ENCODE peak calls at places on chromosome 6, in five cellular contexts. F is HTR-8/SVneo, Z is MCF 10A, I is right cardiac atrium, M is WTC11. K is an unnamed sample.

GRCh38 chr6:90720404-90720803 is 133.5 kb upstream of the MAP3K7 start:
- DNase-seq in Z (no peak), F (no peak), I (no peak), M (no peak), K (peak; percentile 22)

GRCh38 chr6:72553531-72554202 is 68.2 kb upstream of the KCNQ5 start:
- DNase-seq in I (no peak), M (no peak), Z (peak; percentile 80), F (no peak), K (peak; percentile 75)

GRCh38 chr6:37131104-37131959 is 38.6 kb upstream of the PIM1 start:
- DNase-seq in I (peak; percentile 84), M (no peak), F (no peak), Z (peak; percentile 68), K (no peak)

GRCh38 chr6:144330588-144330987 is 45.5 kb downstream of the UTRN start:
- DNase-seq in I (no peak), M (peak; percentile 86), Z (no peak), F (no peak), K (no peak)

GRCh38 chr6:148611213-148611612 is 135.6 kb upstream of the UST start:
- DNase-seq in M (no peak), F (no peak), I (peak; percentile 66), Z (peak; percentile 90), K (peak; percentile 56)

GRCh38 chr6:167793421-167793820 is 33.3 kb upstream of the AFDN start:
- DNase-seq in I (no peak), M (no peak), Z (no peak), F (no peak), K (no peak)

GRCh38 chr6:44428682-44429081 is 41.2 kb downstream of the CDC5L start:
- DNase-seq in M (no peak), I (no peak), Z (no peak), F (no peak), K (no peak)

GRCh38 chr6:131924881-131925474 is 26.2 kb downstream of the CCN2 start:
- DNase-seq in F (peak; percentile 57), M (no peak), Z (peak; percentile 61), I (no peak), K (peak; percentile 74)

GRCh38 chr6:82017316-82017715 is 230.2 kb downstream of the IBTK start:
- DNase-seq in F (peak; percentile 9), I (no peak), M (no peak), Z (peak; percentile 98), K (peak; percentile 62)

GRCh38 chr6:33904050-33904827 is 100.4 kb upstream of the MLN start:
- DNase-seq in Z (no peak), I (no peak), M (no peak), F (no peak), K (no peak)

GRCh38 chr6:161079566-161080262 is 88.1 kb downstream of the MAP3K4 start:
- DNase-seq in Z (peak; percentile 54), I (no peak), M (no peak), F (peak; percentile 34), K (no peak)

GRCh38 chr6:11770546-11771466 is 7.8 kb downstream of the ADTRP start:
- DNase-seq in I (peak; percentile 96), Z (peak; percentile 100), M (peak; percentile 25), F (peak; percentile 90), K (no peak)

GRCh38 chr6:2020909-2021308 is 224.5 kb downstream of the GMDS start:
- DNase-seq in Z (peak; percentile 38), F (no peak), M (no peak), I (no peak), K (peak; percentile 65)

GRCh38 chr6:157514659-157515496 is 133.9 kb downstream of the ZDHHC14 start:
- DNase-seq in I (no peak), M (no peak), F (peak; percentile 78), Z (peak; percentile 66), K (no peak)